ENCODE peak calls at places on chromosomes 5 and 9, in five cellular contexts. One of them, this sample, is unnamed.
A peak's percentile ranks its signal among the peaks of the same experiment; 100 is the strongest.

GRCh38 chr9:84325347-84325982 is 15.1 kb downstream of the SLC28A3 start:
- DNase-seq in prostate gland: no peak
- DNase-seq in pancreas: no peak
- DNase-seq in CD8-positive, alpha-beta T cell: no peak
- DNase-seq in Peyer's patch: no peak
- DNase-seq in this sample: no peak

GRCh38 chr5:470961-471749 is 28.2 kb downstream of the EXOC3 start:
- DNase-seq in prostate gland: no peak
- DNase-seq in pancreas: no peak
- DNase-seq in CD8-positive, alpha-beta T cell: no peak
- DNase-seq in Peyer's patch: peak; percentile 49
- DNase-seq in this sample: peak; percentile 45

GRCh38 chr5:4511996-4512656 is 628.0 kb upstream of the ADAMTS16 start:
- DNase-seq in prostate gland: peak; percentile 52
- DNase-seq in pancreas: peak; percentile 33
- DNase-seq in CD8-positive, alpha-beta T cell: no peak
- DNase-seq in Peyer's patch: no peak
- DNase-seq in this sample: peak; percentile 85

GRCh38 chr9:119998614-119999013 is 581.4 kb downstream of the CDK5RAP2 start:
- DNase-seq in prostate gland: no peak
- DNase-seq in pancreas: no peak
- DNase-seq in CD8-positive, alpha-beta T cell: no peak
- DNase-seq in Peyer's patch: no peak
- DNase-seq in this sample: no peak

GRCh38 chr9:19493174-19493811 is 84.5 kb downstream of the ACER2 start:
- DNase-seq in prostate gland: peak; percentile 16
- DNase-seq in pancreas: no peak
- DNase-seq in CD8-positive, alpha-beta T cell: peak; percentile 10
- DNase-seq in Peyer's patch: peak; percentile 51
- DNase-seq in this sample: peak; percentile 19

GRCh38 chr9:89674667-89675402 is 70.0 kb downstream of the GADD45G start:
- DNase-seq in prostate gland: no peak
- DNase-seq in pancreas: no peak
- DNase-seq in CD8-positive, alpha-beta T cell: no peak
- DNase-seq in Peyer's patch: peak; percentile 65
- DNase-seq in this sample: no peak

GRCh38 chr5:97102010-97102470 is 40.4 kb downstream of the LIX1 start:
- DNase-seq in prostate gland: no peak
- DNase-seq in pancreas: no peak
- DNase-seq in CD8-positive, alpha-beta T cell: no peak
- DNase-seq in Peyer's patch: no peak
- DNase-seq in this sample: no peak

GRCh38 chr5:167797933-167798332 is 493.5 kb upstream of the WWC1 start:
- DNase-seq in prostate gland: no peak
- DNase-seq in pancreas: no peak
- DNase-seq in CD8-positive, alpha-beta T cell: no peak
- DNase-seq in Peyer's patch: no peak
- DNase-seq in this sample: no peak

GRCh38 chr9:38037981-38038306 is 31.1 kb downstream of the SHB start:
- DNase-seq in prostate gland: no peak
- DNase-seq in pancreas: no peak
- DNase-seq in CD8-positive, alpha-beta T cell: no peak
- DNase-seq in Peyer's patch: no peak
- DNase-seq in this sample: no peak
- H3K4me1 ChIP-seq in prostate gland: peaks cover 21% of the 10 kb centered on the region
- H3K4me1 ChIP-seq in pancreas: peaks cover under 1% of the 10 kb centered on the region
- H3K4me1 ChIP-seq in CD8-positive, alpha-beta T cell: no peaks in the 10 kb centered on the region
- H3K4me1 ChIP-seq in Peyer's patch: peaks cover 3% of the 10 kb centered on the region
- H3K4me1 ChIP-seq in this sample: no peaks in the 10 kb centered on the region

GRCh38 chr9:33719581-33720374 is 75.6 kb upstream of the PRSS3 start:
- DNase-seq in prostate gland: no peak
- DNase-seq in pancreas: no peak
- DNase-seq in CD8-positive, alpha-beta T cell: no peak
- DNase-seq in Peyer's patch: peak; percentile 52
- DNase-seq in this sample: no peak
- TF ChIP-seq CTCF in prostate gland: peak; percentile 13
- TF ChIP-seq CTCF in pancreas: peak; percentile 16
- TF ChIP-seq CTCF in CD8-positive, alpha-beta T cell: peak; percentile 37
- TF ChIP-seq CTCF in Peyer's patch: peak; percentile 47
- TF ChIP-seq CTCF in this sample: no peak

GRCh38 chr5:10365800-10366199 is 12.3 kb downstream of the MARCHF6 start:
- DNase-seq in prostate gland: no peak
- DNase-seq in pancreas: no peak
- DNase-seq in CD8-positive, alpha-beta T cell: no peak
- DNase-seq in Peyer's patch: no peak
- DNase-seq in this sample: no peak
- H3K4me1 ChIP-seq in prostate gland: no peaks in the 10 kb centered on the region
- H3K4me1 ChIP-seq in pancreas: peaks cover 13% of the 10 kb centered on the region
- H3K4me1 ChIP-seq in CD8-positive, alpha-beta T cell: peaks cover 36% of the 10 kb centered on the region
- H3K4me1 ChIP-seq in Peyer's patch: no peaks in the 10 kb centered on the region
- H3K4me1 ChIP-seq in this sample: peaks cover 4% of the 10 kb centered on the region

DNA sequence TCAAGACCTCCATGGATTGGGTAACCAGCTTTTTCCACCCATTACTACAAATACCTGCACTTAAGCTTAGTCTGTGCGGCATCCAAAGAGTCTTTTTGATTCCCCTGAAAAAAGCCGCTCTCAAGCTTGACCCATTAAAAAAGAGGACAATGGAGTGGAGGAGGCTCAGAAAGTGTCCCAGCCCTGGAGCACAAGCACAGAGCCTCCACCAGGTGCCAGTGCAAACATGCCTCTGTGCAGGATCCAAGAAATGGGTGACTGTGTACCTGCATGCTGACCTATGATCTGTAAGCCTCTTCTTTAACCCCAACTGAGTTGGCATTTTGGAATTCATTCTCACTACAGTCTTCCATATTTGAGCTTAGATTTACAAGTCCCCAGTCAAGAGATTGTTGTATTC is 168.3 kb upstream of the TLE4 start:
- DNase-seq in prostate gland: no peak
- DNase-seq in pancreas: no peak
- DNase-seq in CD8-positive, alpha-beta T cell: no peak
- DNase-seq in Peyer's patch: no peak
- DNase-seq in this sample: no peak
- TF ChIP-seq CTCF in prostate gland: no peak
- TF ChIP-seq CTCF in pancreas: no peak
- TF ChIP-seq CTCF in CD8-positive, alpha-beta T cell: peak; percentile 15
- TF ChIP-seq CTCF in Peyer's patch: peak; percentile 4
- TF ChIP-seq CTCF in this sample: no peak

DNA sequence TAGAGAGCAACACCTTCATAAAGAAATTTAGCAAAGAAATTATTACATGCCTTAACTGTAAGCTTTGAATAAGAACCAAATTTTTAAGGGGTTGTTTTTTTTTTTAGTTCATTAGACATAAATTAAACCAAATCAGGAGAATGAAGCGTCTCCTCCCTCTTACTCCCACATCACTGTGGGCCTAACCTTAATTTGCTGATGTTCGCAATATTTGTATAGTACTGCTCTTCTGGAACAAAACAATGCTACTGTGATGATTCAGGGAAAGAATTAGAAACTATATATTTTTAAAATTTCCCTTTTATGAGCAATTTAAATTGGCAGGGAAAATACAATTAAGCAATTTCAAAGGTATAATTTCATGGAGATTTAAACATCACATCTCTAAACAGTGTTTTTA is 275.0 kb upstream of the C9orf72 start:
- DNase-seq in prostate gland: no peak
- DNase-seq in pancreas: no peak
- DNase-seq in CD8-positive, alpha-beta T cell: no peak
- DNase-seq in Peyer's patch: no peak
- DNase-seq in this sample: no peak
- H3K4me1 ChIP-seq in prostate gland: no peaks in the 10 kb centered on the region
- H3K4me1 ChIP-seq in pancreas: no peaks in the 10 kb centered on the region
- H3K4me1 ChIP-seq in CD8-positive, alpha-beta T cell: no peaks in the 10 kb centered on the region
- H3K4me1 ChIP-seq in Peyer's patch: no peaks in the 10 kb centered on the region
- H3K4me1 ChIP-seq in this sample: no peaks in the 10 kb centered on the region

GRCh38 chr9:128020692-128021091 is 39.9 kb upstream of the EEIG1 start:
- DNase-seq in prostate gland: no peak
- DNase-seq in pancreas: no peak
- DNase-seq in CD8-positive, alpha-beta T cell: no peak
- DNase-seq in Peyer's patch: no peak
- DNase-seq in this sample: no peak
- TF ChIP-seq CTCF in prostate gland: no peak
- TF ChIP-seq CTCF in pancreas: no peak
- TF ChIP-seq CTCF in CD8-positive, alpha-beta T cell: no peak
- TF ChIP-seq CTCF in Peyer's patch: no peak
- TF ChIP-seq CTCF in this sample: no peak

GRCh38 chr5:56849671-56850070 is 34.3 kb downstream of the MAP3K1 start:
- DNase-seq in prostate gland: no peak
- DNase-seq in pancreas: no peak
- DNase-seq in CD8-positive, alpha-beta T cell: no peak
- DNase-seq in Peyer's patch: no peak
- DNase-seq in this sample: no peak

GRCh38 chr5:56851258-56851941 is 36.1 kb downstream of the MAP3K1 start:
- DNase-seq in prostate gland: no peak
- DNase-seq in pancreas: no peak
- DNase-seq in CD8-positive, alpha-beta T cell: no peak
- DNase-seq in Peyer's patch: peak; percentile 57
- DNase-seq in this sample: no peak

GRCh38 chr5:56848206-56848605 is 32.9 kb downstream of the MAP3K1 start:
- DNase-seq in prostate gland: no peak
- DNase-seq in pancreas: no peak
- DNase-seq in CD8-positive, alpha-beta T cell: no peak
- DNase-seq in Peyer's patch: no peak
- DNase-seq in this sample: no peak

GRCh38 chr5:56852228-56853000 is 37.1 kb downstream of the MAP3K1 start:
- DNase-seq in prostate gland: no peak
- DNase-seq in pancreas: no peak
- DNase-seq in CD8-positive, alpha-beta T cell: no peak
- DNase-seq in Peyer's patch: no peak
- DNase-seq in this sample: no peak

GRCh38 chr5:56850423-56850822 is 35.1 kb downstream of the MAP3K1 start:
- DNase-seq in prostate gland: no peak
- DNase-seq in pancreas: no peak
- DNase-seq in CD8-positive, alpha-beta T cell: no peak
- DNase-seq in Peyer's patch: no peak
- DNase-seq in this sample: no peak
- H3K4me1 ChIP-seq in prostate gland: no peaks in the 10 kb centered on the region
- H3K4me1 ChIP-seq in pancreas: peaks cover 42% of the 10 kb centered on the region
- H3K4me1 ChIP-seq in CD8-positive, alpha-beta T cell: peaks cover 64% of the 10 kb centered on the region
- H3K4me1 ChIP-seq in Peyer's patch: no peaks in the 10 kb centered on the region
- H3K4me1 ChIP-seq in this sample: peaks cover 6% of the 10 kb centered on the region

DNA sequence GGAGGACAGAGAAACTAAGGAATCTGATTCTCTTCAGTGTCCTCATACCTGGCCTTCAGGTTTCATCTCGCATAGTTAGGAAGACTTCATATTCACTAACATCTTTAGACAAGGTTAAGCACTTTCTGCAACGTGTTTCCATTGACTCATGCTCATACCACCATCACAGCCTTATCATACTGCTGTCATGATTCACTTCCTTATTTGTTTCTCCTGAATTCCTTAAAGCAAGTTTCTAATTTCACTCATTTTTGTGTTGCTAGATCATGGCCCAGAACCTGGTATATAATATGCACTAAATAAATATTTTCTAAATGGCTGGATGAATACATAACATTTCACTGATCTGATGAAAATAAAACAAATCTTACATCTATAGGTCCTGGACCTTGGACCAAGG is 472.9 kb downstream of the PRELID2 start:
- DNase-seq in prostate gland: no peak
- DNase-seq in pancreas: no peak
- DNase-seq in CD8-positive, alpha-beta T cell: no peak
- DNase-seq in Peyer's patch: no peak
- DNase-seq in this sample: no peak
- TF ChIP-seq CTCF in prostate gland: no peak
- TF ChIP-seq CTCF in pancreas: no peak
- TF ChIP-seq CTCF in CD8-positive, alpha-beta T cell: no peak
- TF ChIP-seq CTCF in Peyer's patch: no peak
- TF ChIP-seq CTCF in this sample: no peak

GRCh38 chr5:79935992-79936643 is 54.9 kb downstream of the MTX3 start:
- DNase-seq in prostate gland: no peak
- DNase-seq in pancreas: peak; percentile 19
- DNase-seq in CD8-positive, alpha-beta T cell: no peak
- DNase-seq in Peyer's patch: no peak
- DNase-seq in this sample: no peak
- H3K4me1 ChIP-seq in prostate gland: no peaks in the 10 kb centered on the region
- H3K4me1 ChIP-seq in pancreas: no peaks in the 10 kb centered on the region
- H3K4me1 ChIP-seq in CD8-positive, alpha-beta T cell: peaks cover 4% of the 10 kb centered on the region
- H3K4me1 ChIP-seq in Peyer's patch: no peaks in the 10 kb centered on the region
- H3K4me1 ChIP-seq in this sample: no peaks in the 10 kb centered on the region

This sample was measured in breast epithelium.